ENCODE peak calls at places on chromosomes 13 and 19, in five cellular contexts. One of them, this sample, is unnamed.

GRCh38 chr13:39836038-39836437 is 180.6 kb downstream of the COG6 start:
- DNase-seq in OCI-LY7: no peak
- DNase-seq in AG04450: no peak
- DNase-seq in cardiac fibroblast: no peak
- DNase-seq in fibroblast of pulmonary artery: no peak
- DNase-seq in this sample: no peak

GRCh38 chr19:51691122-51692064 is 1.7 kb upstream of the SPACA6 start:
- DNase-seq in cardiac fibroblast: peak
- DNase-seq in fibroblast of pulmonary artery: peak
- DNase-seq in OCI-LY7: no peak
- DNase-seq in AG04450: no peak
- DNase-seq in this sample: no peak

GRCh38 chr19:45413497-45413896 is 7.1 kb downstream of the POLR1G start:
- DNase-seq in AG04450: no peak
- DNase-seq in OCI-LY7: no peak
- DNase-seq in cardiac fibroblast: no peak
- DNase-seq in fibroblast of pulmonary artery: no peak
- DNase-seq in this sample: peak

GRCh38 chr19:3184847-3185481 is 766 bp upstream of the NCLN start:
- DNase-seq in cardiac fibroblast: peak
- DNase-seq in OCI-LY7: peak
- DNase-seq in fibroblast of pulmonary artery: peak
- DNase-seq in AG04450: no peak
- DNase-seq in this sample: no peak

GRCh38 chr19:45874620-45874966 is 10.5 kb downstream of the FOXA3 start:
- DNase-seq in OCI-LY7: no peak
- DNase-seq in AG04450: no peak
- DNase-seq in fibroblast of pulmonary artery: no peak
- DNase-seq in cardiac fibroblast: no peak
- DNase-seq in this sample: no peak

GRCh38 chr19:42323852-42324654 is 1.4 kb upstream of the MEGF8 start:
- DNase-seq in cardiac fibroblast: no peak
- DNase-seq in OCI-LY7: no peak
- DNase-seq in fibroblast of pulmonary artery: no peak
- DNase-seq in AG04450: no peak
- DNase-seq in this sample: no peak

GRCh38 chr13:26722321-26722720 is 38.3 kb downstream of the GPR12 start:
- DNase-seq in cardiac fibroblast: no peak
- DNase-seq in AG04450: no peak
- DNase-seq in OCI-LY7: no peak
- DNase-seq in fibroblast of pulmonary artery: no peak
- DNase-seq in this sample: no peak

GRCh38 chr19:1501200-1501595 is 10.2 kb downstream of the REEP6 start:
- DNase-seq in fibroblast of pulmonary artery: no peak
- DNase-seq in OCI-LY7: no peak
- DNase-seq in cardiac fibroblast: no peak
- DNase-seq in AG04450: no peak
- DNase-seq in this sample: no peak

GRCh38 chr13:93621051-93621450 is 394.4 kb downstream of the GPC6 start:
- DNase-seq in fibroblast of pulmonary artery: no peak
- DNase-seq in OCI-LY7: no peak
- DNase-seq in AG04450: no peak
- DNase-seq in cardiac fibroblast: no peak
- DNase-seq in this sample: no peak

GRCh38 chr19:58569191-58569942 is 3.8 kb downstream of the MZF1 start:
- DNase-seq in cardiac fibroblast: no peak
- DNase-seq in fibroblast of pulmonary artery: no peak
- DNase-seq in AG04450: no peak
- DNase-seq in OCI-LY7: no peak
- DNase-seq in this sample: no peak

GRCh38 chr13:30607908-30608307 is 9.8 kb upstream of the USPL1 start:
- DNase-seq in OCI-LY7: peak
- DNase-seq in cardiac fibroblast: no peak
- DNase-seq in AG04450: no peak
- DNase-seq in fibroblast of pulmonary artery: no peak
- DNase-seq in this sample: peak

GRCh38 chr13:99566125-99567083 is 65.1 kb downstream of the TM9SF2 start:
- DNase-seq in AG04450: no peak
- DNase-seq in cardiac fibroblast: no peak
- DNase-seq in fibroblast of pulmonary artery: no peak
- DNase-seq in OCI-LY7: no peak
- DNase-seq in this sample: peak

GRCh38 chr19:39409886-39410619 is 2.4 kb upstream of the PLEKHG2 start:
- DNase-seq in fibroblast of pulmonary artery: peak
- DNase-seq in cardiac fibroblast: peak
- DNase-seq in AG04450: no peak
- DNase-seq in OCI-LY7: peak
- DNase-seq in this sample: peak

GRCh38 chr13:25478186-25478585 is 106.4 kb downstream of the ATP8A2 start:
- DNase-seq in AG04450: no peak
- DNase-seq in OCI-LY7: no peak
- DNase-seq in cardiac fibroblast: no peak
- DNase-seq in fibroblast of pulmonary artery: no peak
- DNase-seq in this sample: no peak

GRCh38 chr19:36838784-36839324 is 667 bp upstream of the ZNF790 start:
- DNase-seq in fibroblast of pulmonary artery: no peak
- DNase-seq in cardiac fibroblast: peak
- DNase-seq in OCI-LY7: no peak
- DNase-seq in AG04450: no peak
- DNase-seq in this sample: no peak

GRCh38 chr13:27131202-27131623 is 40.4 kb downstream of the USP12 start:
- DNase-seq in AG04450: no peak
- DNase-seq in cardiac fibroblast: peak
- DNase-seq in OCI-LY7: no peak
- DNase-seq in fibroblast of pulmonary artery: no peak
- DNase-seq in this sample: peak

GRCh38 chr13:31172001-31172400 is 10.3 kb upstream of the HSPH1 start:
- DNase-seq in fibroblast of pulmonary artery: peak
- DNase-seq in AG04450: no peak
- DNase-seq in OCI-LY7: no peak
- DNase-seq in cardiac fibroblast: peak
- DNase-seq in this sample: no peak

GRCh38 chr19:46717034-46717715 is at the start of gene PRKD2:
- DNase-seq in AG04450: peak
- DNase-seq in fibroblast of pulmonary artery: peak
- DNase-seq in OCI-LY7: peak
- DNase-seq in cardiac fibroblast: peak
- DNase-seq in this sample: peak

GRCh38 chr13:40406405-40407138 is 259.9 kb downstream of the FOXO1 start:
- DNase-seq in cardiac fibroblast: peak
- DNase-seq in fibroblast of pulmonary artery: peak
- DNase-seq in AG04450: peak
- DNase-seq in OCI-LY7: no peak
- DNase-seq in this sample: no peak

GRCh38 chr19:4208385-4209094 is 20.8 kb upstream of the EBI3 start:
- DNase-seq in fibroblast of pulmonary artery: peak
- DNase-seq in cardiac fibroblast: peak
- DNase-seq in OCI-LY7: peak
- DNase-seq in AG04450: no peak
- DNase-seq in this sample: peak

GRCh38 chr19:4201798-4202197 is 19.3 kb downstream of the ANKRD24 start:
- DNase-seq in AG04450: no peak
- DNase-seq in cardiac fibroblast: no peak
- DNase-seq in fibroblast of pulmonary artery: no peak
- DNase-seq in OCI-LY7: no peak
- DNase-seq in this sample: no peak

GRCh38 chr19:4200940-4201542 is 18.6 kb downstream of the ANKRD24 start:
- DNase-seq in OCI-LY7: no peak
- DNase-seq in AG04450: no peak
- DNase-seq in cardiac fibroblast: no peak
- DNase-seq in fibroblast of pulmonary artery: no peak
- DNase-seq in this sample: no peak

GRCh38 chr19:4210166-4210731 is 19.1 kb upstream of the EBI3 start:
- DNase-seq in AG04450: no peak
- DNase-seq in OCI-LY7: no peak
- DNase-seq in fibroblast of pulmonary artery: no peak
- DNase-seq in cardiac fibroblast: no peak
- DNase-seq in this sample: no peak

DNA sequence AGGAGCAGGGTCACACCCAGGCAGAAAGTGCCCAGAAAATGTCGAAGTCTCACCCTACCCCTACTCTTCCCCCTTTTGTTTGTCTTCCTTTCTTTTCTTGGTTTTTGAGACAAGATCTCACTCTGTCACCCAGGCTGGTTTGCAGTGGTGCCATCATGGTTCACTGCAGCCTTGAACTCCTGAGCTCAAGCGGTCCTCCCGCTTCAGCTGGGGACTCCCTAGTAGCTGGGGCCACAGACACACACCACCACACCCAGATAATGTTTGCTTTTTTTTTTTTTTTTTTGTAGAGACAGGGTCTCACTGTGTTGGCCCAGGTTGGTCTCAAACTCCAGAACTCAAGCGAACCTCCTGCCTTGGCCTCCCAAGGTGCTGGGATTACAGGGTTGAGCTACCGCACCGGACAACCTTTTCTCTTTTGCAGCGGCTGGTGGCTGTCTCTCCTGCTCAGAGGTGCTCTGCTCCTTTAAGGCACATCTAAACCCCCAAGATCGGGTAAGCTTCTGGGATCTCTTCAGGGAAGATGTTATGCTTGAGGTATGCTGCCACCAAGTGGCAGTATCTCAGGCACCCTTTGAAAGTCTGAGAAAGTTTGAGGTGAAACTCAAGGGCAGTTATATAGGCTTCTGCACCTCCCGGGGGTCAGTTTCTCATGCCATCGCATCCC is 22.4 kb upstream of the EBI3 start:
- DNase-seq in AG04450: no peak
- DNase-seq in OCI-LY7: peak
- DNase-seq in fibroblast of pulmonary artery: peak
- DNase-seq in cardiac fibroblast: peak
- DNase-seq in this sample: no peak
- TF ChIP-seq CTCF in AG04450: peak
- TF ChIP-seq CTCF in OCI-LY7: peak
- TF ChIP-seq CTCF in fibroblast of pulmonary artery: peak
- TF ChIP-seq CTCF in cardiac fibroblast: peak
- TF ChIP-seq CTCF in this sample: no peak

DNA sequence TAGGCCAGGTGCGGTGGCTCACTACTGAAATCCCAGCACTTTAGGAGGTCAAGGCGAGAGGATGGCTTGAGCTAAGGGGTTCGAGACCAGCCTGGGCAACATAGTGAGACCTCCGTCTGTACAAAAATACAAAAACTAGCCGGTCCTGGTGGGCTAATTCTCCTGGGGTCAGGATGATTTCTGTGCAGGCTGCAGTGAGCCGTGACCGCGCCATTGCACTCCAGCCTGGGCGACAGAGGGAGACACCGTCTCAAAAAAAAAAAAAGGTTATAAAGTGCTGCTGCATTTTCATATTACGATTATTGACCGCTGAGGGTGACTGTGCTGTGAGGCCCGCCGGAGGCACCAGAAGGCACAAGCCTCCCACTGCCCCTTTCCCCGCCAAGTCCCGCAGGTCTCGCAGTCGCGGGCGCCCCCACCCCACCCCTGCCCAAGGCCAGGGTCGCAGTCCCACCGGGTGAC is 477 bp upstream of the PLEKHF1 start:
- DNase-seq in AG04450: no peak
- DNase-seq in fibroblast of pulmonary artery: no peak
- DNase-seq in OCI-LY7: no peak
- DNase-seq in cardiac fibroblast: no peak
- DNase-seq in this sample: no peak
- TF ChIP-seq CTCF in AG04450: no peak
- TF ChIP-seq CTCF in fibroblast of pulmonary artery: no peak
- TF ChIP-seq CTCF in OCI-LY7: peak
- TF ChIP-seq CTCF in cardiac fibroblast: no peak
- TF ChIP-seq CTCF in this sample: peak

GRCh38 chr13:43894438-43894837 is 14.7 kb downstream of the LACC1 start:
- DNase-seq in cardiac fibroblast: no peak
- DNase-seq in AG04450: no peak
- DNase-seq in OCI-LY7: peak
- DNase-seq in fibroblast of pulmonary artery: no peak
- DNase-seq in this sample: no peak
- TF ChIP-seq CTCF in cardiac fibroblast: peak
- TF ChIP-seq CTCF in AG04450: peak
- TF ChIP-seq CTCF in OCI-LY7: peak
- TF ChIP-seq CTCF in fibroblast of pulmonary artery: peak
- TF ChIP-seq CTCF in this sample: no peak

GRCh38 chr13:102089177-102089576 is 312.7 kb downstream of the FGF14 start:
- DNase-seq in OCI-LY7: peak
- DNase-seq in AG04450: no peak
- DNase-seq in cardiac fibroblast: no peak
- DNase-seq in fibroblast of pulmonary artery: no peak
- DNase-seq in this sample: no peak
- TF ChIP-seq CTCF in OCI-LY7: no peak
- TF ChIP-seq CTCF in AG04450: peak
- TF ChIP-seq CTCF in cardiac fibroblast: peak
- TF ChIP-seq CTCF in fibroblast of pulmonary artery: no peak
- TF ChIP-seq CTCF in this sample: no peak

GRCh38 chr13:46666727-46667456 is 113.9 kb downstream of the LRCH1 start:
- DNase-seq in fibroblast of pulmonary artery: no peak
- DNase-seq in cardiac fibroblast: no peak
- DNase-seq in AG04450: no peak
- DNase-seq in OCI-LY7: peak
- DNase-seq in this sample: no peak
- TF ChIP-seq CTCF in fibroblast of pulmonary artery: no peak
- TF ChIP-seq CTCF in cardiac fibroblast: no peak
- TF ChIP-seq CTCF in AG04450: no peak
- TF ChIP-seq CTCF in OCI-LY7: peak
- TF ChIP-seq CTCF in this sample: no peak

GRCh38 chr19:34274827-34275625 is 20.7 kb downstream of the GARRE1 start:
- DNase-seq in cardiac fibroblast: peak
- DNase-seq in AG04450: peak
- DNase-seq in fibroblast of pulmonary artery: peak
- DNase-seq in OCI-LY7: no peak
- DNase-seq in this sample: no peak

GRCh38 chr19:34275705-34276104 is 21.4 kb downstream of the GARRE1 start:
- DNase-seq in AG04450: no peak
- DNase-seq in fibroblast of pulmonary artery: no peak
- DNase-seq in OCI-LY7: no peak
- DNase-seq in cardiac fibroblast: no peak
- DNase-seq in this sample: no peak

GRCh38 chr19:34276614-34277013 is 22.3 kb downstream of the GARRE1 start:
- DNase-seq in AG04450: no peak
- DNase-seq in OCI-LY7: peak
- DNase-seq in fibroblast of pulmonary artery: no peak
- DNase-seq in cardiac fibroblast: no peak
- DNase-seq in this sample: no peak

GRCh38 chr19:34273121-34273845 is 18.9 kb downstream of the GARRE1 start:
- DNase-seq in AG04450: no peak
- DNase-seq in fibroblast of pulmonary artery: no peak
- DNase-seq in OCI-LY7: peak
- DNase-seq in cardiac fibroblast: no peak
- DNase-seq in this sample: no peak

GRCh38 chr19:34274284-34274826 is 20.0 kb downstream of the GARRE1 start:
- DNase-seq in cardiac fibroblast: no peak
- DNase-seq in OCI-LY7: no peak
- DNase-seq in fibroblast of pulmonary artery: peak
- DNase-seq in AG04450: no peak
- DNase-seq in this sample: no peak
- TF ChIP-seq CTCF in cardiac fibroblast: no peak
- TF ChIP-seq CTCF in OCI-LY7: no peak
- TF ChIP-seq CTCF in fibroblast of pulmonary artery: no peak
- TF ChIP-seq CTCF in AG04450: no peak
- TF ChIP-seq CTCF in this sample: no peak